ENCODE peak calls at places on chromosome 5, in four cellular contexts. One of them, this sample, is unnamed.

GRCh38 chr5:173326501-173326960 is 1.7 kb downstream of the STC2 start:
- DNase-seq in stimulated activated CD4-positive, alpha-beta T cell treated with anti-CD3 and anti-CD28 coated beads, Interleukin-4, amount 100 ng/mL, for 4 hours: no peak
- DNase-seq in NCI-H1105 treated with DMSO at 0.1 percent for 48 hours: no peak
- DNase-seq in BE2C: no peak
- DNase-seq in this sample: no peak

GRCh38 chr5:154813736-154814135 is 36.7 kb downstream of the FAXDC2 start:
- DNase-seq in stimulated activated CD4-positive, alpha-beta T cell treated with anti-CD3 and anti-CD28 coated beads, Interleukin-4, amount 100 ng/mL, for 4 hours: peak; percentile 16
- DNase-seq in NCI-H1105 treated with DMSO at 0.1 percent for 48 hours: no peak
- DNase-seq in BE2C: no peak
- DNase-seq in this sample: no peak

GRCh38 chr5:176618783-176619182 is 8.8 kb upstream of the GPRIN1 start:
- DNase-seq in stimulated activated CD4-positive, alpha-beta T cell treated with anti-CD3 and anti-CD28 coated beads, Interleukin-4, amount 100 ng/mL, for 4 hours: no peak
- DNase-seq in NCI-H1105 treated with DMSO at 0.1 percent for 48 hours: no peak
- DNase-seq in BE2C: peak; percentile 38
- DNase-seq in this sample: peak; percentile 51

GRCh38 chr5:26833596-26833995 is 204.8 kb downstream of the CDH9 start:
- DNase-seq in stimulated activated CD4-positive, alpha-beta T cell treated with anti-CD3 and anti-CD28 coated beads, Interleukin-4, amount 100 ng/mL, for 4 hours: no peak
- DNase-seq in NCI-H1105 treated with DMSO at 0.1 percent for 48 hours: no peak
- DNase-seq in BE2C: no peak
- DNase-seq in this sample: no peak

GRCh38 chr5:34534237-34535108 is 121.7 kb upstream of the RAI14 start:
- DNase-seq in stimulated activated CD4-positive, alpha-beta T cell treated with anti-CD3 and anti-CD28 coated beads, Interleukin-4, amount 100 ng/mL, for 4 hours: no peak
- DNase-seq in NCI-H1105 treated with DMSO at 0.1 percent for 48 hours: no peak
- DNase-seq in BE2C: no peak
- DNase-seq in this sample: no peak

GRCh38 chr5:74631088-74631960 is 9.2 kb downstream of the ENC1 start:
- DNase-seq in stimulated activated CD4-positive, alpha-beta T cell treated with anti-CD3 and anti-CD28 coated beads, Interleukin-4, amount 100 ng/mL, for 4 hours: peak; percentile 17
- DNase-seq in NCI-H1105 treated with DMSO at 0.1 percent for 48 hours: no peak
- DNase-seq in BE2C: no peak
- DNase-seq in this sample: no peak

GRCh38 chr5:95035891-95036675 is 248.8 kb downstream of the MCTP1 start:
- DNase-seq in stimulated activated CD4-positive, alpha-beta T cell treated with anti-CD3 and anti-CD28 coated beads, Interleukin-4, amount 100 ng/mL, for 4 hours: no peak
- DNase-seq in NCI-H1105 treated with DMSO at 0.1 percent for 48 hours: no peak
- DNase-seq in BE2C: no peak
- DNase-seq in this sample: no peak

GRCh38 chr5:144207875-144208444 is 37.3 kb downstream of the KCTD16 start:
- DNase-seq in stimulated activated CD4-positive, alpha-beta T cell treated with anti-CD3 and anti-CD28 coated beads, Interleukin-4, amount 100 ng/mL, for 4 hours: no peak
- DNase-seq in NCI-H1105 treated with DMSO at 0.1 percent for 48 hours: peak; percentile 61
- DNase-seq in BE2C: no peak
- DNase-seq in this sample: no peak

GRCh38 chr5:178326054-178326715 is 93.6 kb upstream of the PHYKPL start:
- DNase-seq in stimulated activated CD4-positive, alpha-beta T cell treated with anti-CD3 and anti-CD28 coated beads, Interleukin-4, amount 100 ng/mL, for 4 hours: no peak
- DNase-seq in NCI-H1105 treated with DMSO at 0.1 percent for 48 hours: no peak
- DNase-seq in BE2C: no peak
- DNase-seq in this sample: no peak

GRCh38 chr5:172816887-172817418 is 17.1 kb upstream of the ERGIC1 start:
- DNase-seq in stimulated activated CD4-positive, alpha-beta T cell treated with anti-CD3 and anti-CD28 coated beads, Interleukin-4, amount 100 ng/mL, for 4 hours: no peak
- DNase-seq in NCI-H1105 treated with DMSO at 0.1 percent for 48 hours: no peak
- DNase-seq in BE2C: peak; percentile 26
- DNase-seq in this sample: no peak

GRCh38 chr5:102865510-102866314 is 110.6 kb downstream of the PAM start:
- DNase-seq in stimulated activated CD4-positive, alpha-beta T cell treated with anti-CD3 and anti-CD28 coated beads, Interleukin-4, amount 100 ng/mL, for 4 hours: peak; percentile 15
- DNase-seq in NCI-H1105 treated with DMSO at 0.1 percent for 48 hours: peak; percentile 37
- DNase-seq in BE2C: peak; percentile 63
- DNase-seq in this sample: peak; percentile 82

GRCh38 chr5:148421661-148422060 is 37.9 kb downstream of the FBXO38 start:
- DNase-seq in stimulated activated CD4-positive, alpha-beta T cell treated with anti-CD3 and anti-CD28 coated beads, Interleukin-4, amount 100 ng/mL, for 4 hours: no peak
- DNase-seq in NCI-H1105 treated with DMSO at 0.1 percent for 48 hours: no peak
- DNase-seq in BE2C: no peak
- DNase-seq in this sample: no peak

GRCh38 chr5:125042243-125042887 is 295.9 kb upstream of the ZNF608 start:
- DNase-seq in stimulated activated CD4-positive, alpha-beta T cell treated with anti-CD3 and anti-CD28 coated beads, Interleukin-4, amount 100 ng/mL, for 4 hours: no peak
- DNase-seq in NCI-H1105 treated with DMSO at 0.1 percent for 48 hours: no peak
- DNase-seq in BE2C: no peak
- DNase-seq in this sample: no peak

GRCh38 chr5:80960531-80961375 is 590 bp downstream of the RASGRF2 start:
- DNase-seq in stimulated activated CD4-positive, alpha-beta T cell treated with anti-CD3 and anti-CD28 coated beads, Interleukin-4, amount 100 ng/mL, for 4 hours: peak; percentile 39
- DNase-seq in NCI-H1105 treated with DMSO at 0.1 percent for 48 hours: peak; percentile 10
- DNase-seq in BE2C: peak; percentile 19
- DNase-seq in this sample: peak; percentile 83

GRCh38 chr5:154403234-154403633 is 42.6 kb upstream of the SAP30L start:
- DNase-seq in stimulated activated CD4-positive, alpha-beta T cell treated with anti-CD3 and anti-CD28 coated beads, Interleukin-4, amount 100 ng/mL, for 4 hours: no peak
- DNase-seq in NCI-H1105 treated with DMSO at 0.1 percent for 48 hours: no peak
- DNase-seq in BE2C: no peak
- DNase-seq in this sample: no peak

GRCh38 chr5:176533894-176534611 is 3.1 kb downstream of the RNF44 start:
- DNase-seq in stimulated activated CD4-positive, alpha-beta T cell treated with anti-CD3 and anti-CD28 coated beads, Interleukin-4, amount 100 ng/mL, for 4 hours: peak; percentile 38
- DNase-seq in NCI-H1105 treated with DMSO at 0.1 percent for 48 hours: no peak
- DNase-seq in BE2C: no peak
- DNase-seq in this sample: no peak

GRCh38 chr5:146050061-146050460 is 55.3 kb downstream of the PLAC8L1 start:
- DNase-seq in stimulated activated CD4-positive, alpha-beta T cell treated with anti-CD3 and anti-CD28 coated beads, Interleukin-4, amount 100 ng/mL, for 4 hours: no peak
- DNase-seq in NCI-H1105 treated with DMSO at 0.1 percent for 48 hours: no peak
- DNase-seq in BE2C: no peak
- DNase-seq in this sample: no peak

GRCh38 chr5:141928051-141928450 is 4.4 kb downstream of the DELE1 start:
- DNase-seq in stimulated activated CD4-positive, alpha-beta T cell treated with anti-CD3 and anti-CD28 coated beads, Interleukin-4, amount 100 ng/mL, for 4 hours: no peak
- DNase-seq in NCI-H1105 treated with DMSO at 0.1 percent for 48 hours: no peak
- DNase-seq in BE2C: no peak
- DNase-seq in this sample: no peak

GRCh38 chr5:78747703-78748359 is 99.3 kb upstream of the LHFPL2 start:
- DNase-seq in stimulated activated CD4-positive, alpha-beta T cell treated with anti-CD3 and anti-CD28 coated beads, Interleukin-4, amount 100 ng/mL, for 4 hours: no peak
- DNase-seq in NCI-H1105 treated with DMSO at 0.1 percent for 48 hours: no peak
- DNase-seq in BE2C: no peak
- DNase-seq in this sample: no peak

GRCh38 chr5:143977891-143978448 is 166.0 kb downstream of the HMHB1 start:
- DNase-seq in stimulated activated CD4-positive, alpha-beta T cell treated with anti-CD3 and anti-CD28 coated beads, Interleukin-4, amount 100 ng/mL, for 4 hours: no peak
- DNase-seq in NCI-H1105 treated with DMSO at 0.1 percent for 48 hours: no peak
- DNase-seq in BE2C: no peak
- DNase-seq in this sample: no peak

GRCh38 chr5:39624268-39624886 is 199.6 kb upstream of the DAB2 start:
- DNase-seq in stimulated activated CD4-positive, alpha-beta T cell treated with anti-CD3 and anti-CD28 coated beads, Interleukin-4, amount 100 ng/mL, for 4 hours: no peak
- DNase-seq in NCI-H1105 treated with DMSO at 0.1 percent for 48 hours: no peak
- DNase-seq in BE2C: no peak
- DNase-seq in this sample: no peak

GRCh38 chr5:174159327-174160247 is 114.1 kb downstream of the NSG2 start:
- DNase-seq in stimulated activated CD4-positive, alpha-beta T cell treated with anti-CD3 and anti-CD28 coated beads, Interleukin-4, amount 100 ng/mL, for 4 hours: no peak
- DNase-seq in NCI-H1105 treated with DMSO at 0.1 percent for 48 hours: no peak
- DNase-seq in BE2C: no peak
- DNase-seq in this sample: no peak

GRCh38 chr5:43973908-43974307 is 370.9 kb downstream of the NNT start:
- DNase-seq in stimulated activated CD4-positive, alpha-beta T cell treated with anti-CD3 and anti-CD28 coated beads, Interleukin-4, amount 100 ng/mL, for 4 hours: no peak
- DNase-seq in NCI-H1105 treated with DMSO at 0.1 percent for 48 hours: no peak
- DNase-seq in BE2C: no peak
- DNase-seq in this sample: no peak

GRCh38 chr5:40447438-40447837 is 232.3 kb upstream of the PTGER4 start:
- DNase-seq in stimulated activated CD4-positive, alpha-beta T cell treated with anti-CD3 and anti-CD28 coated beads, Interleukin-4, amount 100 ng/mL, for 4 hours: no peak
- DNase-seq in NCI-H1105 treated with DMSO at 0.1 percent for 48 hours: no peak
- DNase-seq in BE2C: no peak
- DNase-seq in this sample: no peak

GRCh38 chr5:61308699-61309098 is 23.4 kb upstream of the ZSWIM6 start:
- DNase-seq in stimulated activated CD4-positive, alpha-beta T cell treated with anti-CD3 and anti-CD28 coated beads, Interleukin-4, amount 100 ng/mL, for 4 hours: no peak
- DNase-seq in NCI-H1105 treated with DMSO at 0.1 percent for 48 hours: no peak
- DNase-seq in BE2C: no peak
- DNase-seq in this sample: no peak

GRCh38 chr5:55569513-55569865 is 34.7 kb upstream of the PLPP1 start:
- DNase-seq in stimulated activated CD4-positive, alpha-beta T cell treated with anti-CD3 and anti-CD28 coated beads, Interleukin-4, amount 100 ng/mL, for 4 hours: no peak
- DNase-seq in NCI-H1105 treated with DMSO at 0.1 percent for 48 hours: no peak
- DNase-seq in BE2C: no peak
- DNase-seq in this sample: no peak

GRCh38 chr5:5483350-5483749 is 60.9 kb downstream of the ICE1 start:
- DNase-seq in stimulated activated CD4-positive, alpha-beta T cell treated with anti-CD3 and anti-CD28 coated beads, Interleukin-4, amount 100 ng/mL, for 4 hours: no peak
- DNase-seq in NCI-H1105 treated with DMSO at 0.1 percent for 48 hours: no peak
- DNase-seq in BE2C: no peak
- DNase-seq in this sample: no peak

GRCh38 chr5:158410976-158411375 is 552.0 kb upstream of the CLINT1 start:
- DNase-seq in stimulated activated CD4-positive, alpha-beta T cell treated with anti-CD3 and anti-CD28 coated beads, Interleukin-4, amount 100 ng/mL, for 4 hours: no peak
- DNase-seq in NCI-H1105 treated with DMSO at 0.1 percent for 48 hours: no peak
- DNase-seq in BE2C: no peak
- DNase-seq in this sample: no peak

GRCh38 chr5:33685873-33686550 is 205.8 kb downstream of the ADAMTS12 start:
- DNase-seq in stimulated activated CD4-positive, alpha-beta T cell treated with anti-CD3 and anti-CD28 coated beads, Interleukin-4, amount 100 ng/mL, for 4 hours: no peak
- DNase-seq in NCI-H1105 treated with DMSO at 0.1 percent for 48 hours: no peak
- DNase-seq in BE2C: no peak
- DNase-seq in this sample: no peak

GRCh38 chr5:14449052-14449661 is 132.4 kb upstream of the OTULINL start:
- DNase-seq in stimulated activated CD4-positive, alpha-beta T cell treated with anti-CD3 and anti-CD28 coated beads, Interleukin-4, amount 100 ng/mL, for 4 hours: no peak
- DNase-seq in NCI-H1105 treated with DMSO at 0.1 percent for 48 hours: no peak
- DNase-seq in BE2C: peak; percentile 68
- DNase-seq in this sample: peak; percentile 60

This sample was measured in SK-N-SH.